ENCODE peak calls at places on chromosome 17, in nine cellular contexts. One of them, this sample, is unnamed.

GRCh38 chr17:49580055-49580721 is 4.5 kb downstream of the NXPH3 start:
- DNase-seq in lower lobe of right lung: no peak
- DNase-seq in endodermal cell: peak; percentile 52
- DNase-seq in kidney epithelial cell: no peak
- DNase-seq in heart right ventricle: no peak
- DNase-seq in CD8-positive, alpha-beta T cell: no peak
- DNase-seq in thoracic aorta: no peak
- DNase-seq in psoas muscle: peak; percentile 52
- DNase-seq in upper lobe of right lung: no peak
- DNase-seq in this sample: peak; percentile 52

GRCh38 chr17:31568140-31568938 is 176.9 kb downstream of the RAB11FIP4 start:
- DNase-seq in upper lobe of right lung: peak; percentile 75
- DNase-seq in CD8-positive, alpha-beta T cell: no peak
- DNase-seq in kidney epithelial cell: no peak
- DNase-seq in thoracic aorta: no peak
- DNase-seq in endodermal cell: no peak
- DNase-seq in heart right ventricle: no peak
- DNase-seq in lower lobe of right lung: peak; percentile 73
- DNase-seq in psoas muscle: peak; percentile 81
- DNase-seq in this sample: no peak

GRCh38 chr17:4009164-4009785 is 45.0 kb upstream of the ATP2A3 start:
- DNase-seq in CD8-positive, alpha-beta T cell: no peak
- DNase-seq in psoas muscle: no peak
- DNase-seq in thoracic aorta: no peak
- DNase-seq in endodermal cell: no peak
- DNase-seq in lower lobe of right lung: no peak
- DNase-seq in upper lobe of right lung: no peak
- DNase-seq in kidney epithelial cell: no peak
- DNase-seq in heart right ventricle: no peak
- DNase-seq in this sample: no peak

GRCh38 chr17:79027274-79027924 is 3.4 kb downstream of the C1QTNF1 start:
- DNase-seq in heart right ventricle: no peak
- DNase-seq in thoracic aorta: no peak
- DNase-seq in upper lobe of right lung: peak; percentile 63
- DNase-seq in CD8-positive, alpha-beta T cell: no peak
- DNase-seq in endodermal cell: peak; percentile 74
- DNase-seq in kidney epithelial cell: no peak
- DNase-seq in lower lobe of right lung: no peak
- DNase-seq in psoas muscle: peak; percentile 47
- DNase-seq in this sample: peak; percentile 46

GRCh38 chr17:71032746-71033273 is 863.5 kb downstream of the KCNJ2 start:
- DNase-seq in heart right ventricle: no peak
- DNase-seq in endodermal cell: peak; percentile 97
- DNase-seq in kidney epithelial cell: no peak
- DNase-seq in lower lobe of right lung: no peak
- DNase-seq in upper lobe of right lung: no peak
- DNase-seq in CD8-positive, alpha-beta T cell: no peak
- DNase-seq in psoas muscle: no peak
- DNase-seq in thoracic aorta: no peak
- DNase-seq in this sample: peak; percentile 48

GRCh38 chr17:7922499-7923289 is 6.6 kb upstream of the RNF227 start:
- DNase-seq in thoracic aorta: peak; percentile 52
- DNase-seq in lower lobe of right lung: peak; percentile 90
- DNase-seq in upper lobe of right lung: peak; percentile 93
- DNase-seq in kidney epithelial cell: no peak
- DNase-seq in CD8-positive, alpha-beta T cell: peak; percentile 83
- DNase-seq in heart right ventricle: peak; percentile 93
- DNase-seq in endodermal cell: peak; percentile 96
- DNase-seq in psoas muscle: peak; percentile 91
- DNase-seq in this sample: peak; percentile 93

GRCh38 chr17:57104461-57105175 is 19.6 kb downstream of the AKAP1 start:
- DNase-seq in kidney epithelial cell: no peak
- DNase-seq in upper lobe of right lung: no peak
- DNase-seq in heart right ventricle: no peak
- DNase-seq in CD8-positive, alpha-beta T cell: no peak
- DNase-seq in thoracic aorta: no peak
- DNase-seq in lower lobe of right lung: no peak
- DNase-seq in endodermal cell: no peak
- DNase-seq in psoas muscle: no peak
- DNase-seq in this sample: no peak

GRCh38 chr17:33288954-33289353 is 4.1 kb downstream of the ASIC2 start:
- DNase-seq in kidney epithelial cell: no peak
- DNase-seq in CD8-positive, alpha-beta T cell: no peak
- DNase-seq in endodermal cell: peak; percentile 83
- DNase-seq in thoracic aorta: no peak
- DNase-seq in psoas muscle: no peak
- DNase-seq in lower lobe of right lung: no peak
- DNase-seq in upper lobe of right lung: no peak
- DNase-seq in heart right ventricle: no peak
- DNase-seq in this sample: peak; percentile 49

DNA sequence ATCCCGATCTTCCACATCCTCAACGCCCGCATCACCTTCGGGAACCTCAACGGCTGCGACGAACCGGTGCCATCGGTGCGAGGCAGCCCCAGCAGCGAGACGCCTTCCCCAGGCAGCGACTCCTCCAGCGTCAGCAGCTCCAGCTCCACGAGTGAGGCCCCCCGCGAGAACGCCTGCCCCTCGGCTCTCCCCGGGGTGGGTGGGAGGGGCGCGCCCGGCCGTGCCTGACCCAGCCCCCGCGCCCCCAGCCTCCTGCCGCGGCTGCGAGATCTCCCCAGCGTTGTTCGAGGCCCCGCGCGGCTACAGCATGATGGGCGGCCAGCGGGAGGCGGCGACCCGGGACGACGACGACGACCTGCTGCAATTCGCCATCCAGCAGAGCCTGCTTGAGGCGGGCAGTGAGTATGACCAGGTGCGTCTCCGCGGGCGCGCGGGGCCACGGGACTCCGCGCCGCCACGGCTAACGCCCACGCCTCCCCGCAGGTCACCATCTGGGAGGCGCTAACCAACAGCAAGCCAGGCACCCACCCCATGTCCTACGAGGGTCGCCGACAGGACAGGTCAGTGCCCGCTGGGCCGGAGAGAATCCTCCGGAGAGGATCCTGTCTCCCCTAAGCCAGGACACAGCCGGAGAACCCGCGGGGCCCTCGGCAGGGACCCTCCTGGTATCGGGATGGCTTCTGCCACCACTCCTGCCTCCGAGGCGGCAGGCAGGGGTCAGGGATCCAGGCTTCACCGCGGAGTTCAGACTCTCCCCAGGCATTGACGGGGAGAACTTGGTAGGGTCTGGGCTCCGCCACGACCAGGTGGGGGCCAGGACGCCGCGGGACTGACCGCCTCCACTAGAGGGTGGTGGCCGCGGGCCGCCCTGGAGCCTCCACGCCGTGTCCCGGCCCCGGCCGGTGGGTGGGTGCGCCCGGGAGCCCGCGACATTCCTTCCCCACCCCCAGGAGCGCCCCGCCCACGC is 10.0 kb downstream of the CORO6 start:
- DNase-seq in heart right ventricle: no peak
- DNase-seq in endodermal cell: no peak
- DNase-seq in kidney epithelial cell: no peak
- DNase-seq in CD8-positive, alpha-beta T cell: no peak
- DNase-seq in upper lobe of right lung: no peak
- DNase-seq in lower lobe of right lung: no peak
- DNase-seq in psoas muscle: peak; percentile 68
- DNase-seq in thoracic aorta: no peak
- DNase-seq in this sample: peak; percentile 58
- H3K4me3 ChIP-seq in heart right ventricle: peak overlapping the region; percentile 10
- H3K4me3 ChIP-seq in endodermal cell: no peak overlapping the region
- H3K4me3 ChIP-seq in kidney epithelial cell: peak overlapping the region; percentile 1
- H3K4me3 ChIP-seq in CD8-positive, alpha-beta T cell: peak overlapping the region; percentile 49
- H3K4me3 ChIP-seq in upper lobe of right lung: peak overlapping the region; percentile 42
- H3K4me3 ChIP-seq in lower lobe of right lung: peak overlapping the region; percentile 47
- H3K4me3 ChIP-seq in psoas muscle: peak overlapping the region; percentile 40
- H3K4me3 ChIP-seq in thoracic aorta: peak overlapping the region; percentile 62
- H3K4me3 ChIP-seq in this sample: peak overlapping the region; percentile 10

GRCh38 chr17:37475713-37476420 is 13.8 kb upstream of the DUSP14 start:
- DNase-seq in upper lobe of right lung: no peak
- DNase-seq in heart right ventricle: no peak
- DNase-seq in kidney epithelial cell: no peak
- DNase-seq in CD8-positive, alpha-beta T cell: no peak
- DNase-seq in lower lobe of right lung: no peak
- DNase-seq in endodermal cell: no peak
- DNase-seq in psoas muscle: no peak
- DNase-seq in thoracic aorta: no peak
- DNase-seq in this sample: no peak
- H3K36me3 ChIP-seq in upper lobe of right lung: peaks cover 76% of the 10 kb centered on the region
- H3K36me3 ChIP-seq in heart right ventricle: peaks cover 91% of the 10 kb centered on the region
- H3K36me3 ChIP-seq in kidney epithelial cell: peaks cover 1% of the 10 kb centered on the region
- H3K36me3 ChIP-seq in CD8-positive, alpha-beta T cell: peaks cover 18% of the 10 kb centered on the region
- H3K36me3 ChIP-seq in lower lobe of right lung: peaks cover 93% of the 10 kb centered on the region
- H3K36me3 ChIP-seq in endodermal cell: peaks cover 78% of the 10 kb centered on the region
- H3K36me3 ChIP-seq in psoas muscle: peaks cover 22% of the 10 kb centered on the region
- H3K36me3 ChIP-seq in thoracic aorta: peaks cover 50% of the 10 kb centered on the region
- H3K36me3 ChIP-seq in this sample: peaks cover 12% of the 10 kb centered on the region

GRCh38 chr17:75738218-75738802 is 17.1 kb downstream of the ITGB4 start:
- DNase-seq in kidney epithelial cell: no peak
- DNase-seq in heart right ventricle: no peak
- DNase-seq in psoas muscle: no peak
- DNase-seq in CD8-positive, alpha-beta T cell: no peak
- DNase-seq in lower lobe of right lung: peak; percentile 79
- DNase-seq in upper lobe of right lung: no peak
- DNase-seq in endodermal cell: peak; percentile 43
- DNase-seq in thoracic aorta: no peak
- DNase-seq in this sample: no peak
- H3K4me3 ChIP-seq in kidney epithelial cell: no peak overlapping the region
- H3K4me3 ChIP-seq in heart right ventricle: no peak overlapping the region
- H3K4me3 ChIP-seq in psoas muscle: no peak overlapping the region
- H3K4me3 ChIP-seq in CD8-positive, alpha-beta T cell: no peak overlapping the region
- H3K4me3 ChIP-seq in lower lobe of right lung: no peak overlapping the region
- H3K4me3 ChIP-seq in upper lobe of right lung: no peak overlapping the region
- H3K4me3 ChIP-seq in endodermal cell: no peak overlapping the region
- H3K4me3 ChIP-seq in thoracic aorta: no peak overlapping the region
- H3K4me3 ChIP-seq in this sample: no peak overlapping the region

GRCh38 chr17:16117149-16117548 is 98.2 kb downstream of the NCOR1 start:
- DNase-seq in endodermal cell: no peak
- DNase-seq in heart right ventricle: no peak
- DNase-seq in upper lobe of right lung: no peak
- DNase-seq in psoas muscle: no peak
- DNase-seq in kidney epithelial cell: no peak
- DNase-seq in CD8-positive, alpha-beta T cell: no peak
- DNase-seq in lower lobe of right lung: no peak
- DNase-seq in thoracic aorta: no peak
- DNase-seq in this sample: no peak
- H3K36me3 ChIP-seq in endodermal cell: peaks cover 95% of the 10 kb centered on the region
- H3K36me3 ChIP-seq in heart right ventricle: peaks cover 100% of the 10 kb centered on the region
- H3K36me3 ChIP-seq in upper lobe of right lung: peaks cover 98% of the 10 kb centered on the region
- H3K36me3 ChIP-seq in psoas muscle: peaks cover 8% of the 10 kb centered on the region
- H3K36me3 ChIP-seq in kidney epithelial cell: peaks cover 1% of the 10 kb centered on the region
- H3K36me3 ChIP-seq in CD8-positive, alpha-beta T cell: peaks cover 52% of the 10 kb centered on the region
- H3K36me3 ChIP-seq in lower lobe of right lung: peaks cover 99% of the 10 kb centered on the region
- H3K36me3 ChIP-seq in thoracic aorta: peaks cover 31% of the 10 kb centered on the region
- H3K36me3 ChIP-seq in this sample: peaks cover 21% of the 10 kb centered on the region

GRCh38 chr17:75723201-75723930 is 2.1 kb downstream of the ITGB4 start:
- DNase-seq in thoracic aorta: no peak
- DNase-seq in CD8-positive, alpha-beta T cell: no peak
- DNase-seq in upper lobe of right lung: no peak
- DNase-seq in heart right ventricle: no peak
- DNase-seq in psoas muscle: no peak
- DNase-seq in endodermal cell: no peak
- DNase-seq in kidney epithelial cell: no peak
- DNase-seq in lower lobe of right lung: peak; percentile 50
- DNase-seq in this sample: no peak
- H3K4me3 ChIP-seq in thoracic aorta: no peak overlapping the region
- H3K4me3 ChIP-seq in CD8-positive, alpha-beta T cell: no peak overlapping the region
- H3K4me3 ChIP-seq in upper lobe of right lung: peak overlapping the region; percentile 57
- H3K4me3 ChIP-seq in heart right ventricle: no peak overlapping the region
- H3K4me3 ChIP-seq in psoas muscle: no peak overlapping the region
- H3K4me3 ChIP-seq in endodermal cell: no peak overlapping the region
- H3K4me3 ChIP-seq in kidney epithelial cell: no peak overlapping the region
- H3K4me3 ChIP-seq in lower lobe of right lung: peak overlapping the region; percentile 4
- H3K4me3 ChIP-seq in this sample: no peak overlapping the region

GRCh38 chr17:75507712-75508111 is 7.6 kb downstream of the CASKIN2 start:
- DNase-seq in psoas muscle: no peak
- DNase-seq in lower lobe of right lung: no peak
- DNase-seq in CD8-positive, alpha-beta T cell: no peak
- DNase-seq in kidney epithelial cell: no peak
- DNase-seq in thoracic aorta: no peak
- DNase-seq in heart right ventricle: no peak
- DNase-seq in endodermal cell: no peak
- DNase-seq in upper lobe of right lung: no peak
- DNase-seq in this sample: no peak
- H3K36me3 ChIP-seq in psoas muscle: no peaks in the 10 kb centered on the region
- H3K36me3 ChIP-seq in lower lobe of right lung: peaks cover 60% of the 10 kb centered on the region
- H3K36me3 ChIP-seq in CD8-positive, alpha-beta T cell: no peaks in the 10 kb centered on the region
- H3K36me3 ChIP-seq in kidney epithelial cell: no peaks in the 10 kb centered on the region
- H3K36me3 ChIP-seq in thoracic aorta: peaks cover 25% of the 10 kb centered on the region
- H3K36me3 ChIP-seq in heart right ventricle: peaks cover 97% of the 10 kb centered on the region
- H3K36me3 ChIP-seq in endodermal cell: peaks cover 24% of the 10 kb centered on the region
- H3K36me3 ChIP-seq in upper lobe of right lung: peaks cover 22% of the 10 kb centered on the region
- H3K36me3 ChIP-seq in this sample: peaks cover 2% of the 10 kb centered on the region

This sample was measured in H7.